ENCODE peak calls at places on chromosomes 2 and 18, in ten cellular contexts. U, N, H, D, I, E, P, R, Z and O are unnamed samples.

GRCh38 chr2:200380139-200380561 is 73.7 kb downstream of the SPATS2L start:
- DNase-seq in U (no peak), N (no peak), H (no peak), D (no peak), I (no peak), E (no peak), P (no peak), R (no peak), Z (no peak), O (no peak)

GRCh38 chr2:74261204-74261864 is 62.9 kb downstream of the MTHFD2 start:
- DNase-seq in U (no peak), N (peak), H (peak), D (peak), I (peak), E (peak), P (peak), R (no peak), Z (no peak), O (no peak)

GRCh38 chr2:182852090-182852489 is 14.3 kb downstream of the FRZB start:
- DNase-seq in U (no peak), N (no peak), H (no peak), D (no peak), I (peak), E (peak), P (no peak), R (no peak), Z (no peak), O (no peak)

GRCh38 chr2:64400103-64400728 is 53.7 kb upstream of the LGALSL start:
- DNase-seq in U (peak), N (no peak), H (no peak), D (no peak), I (peak), E (no peak), P (no peak), R (no peak), Z (no peak), O (no peak)

GRCh38 chr2:134491796-134492441 is 226.9 kb downstream of the TMEM163 start:
- DNase-seq in U (peak), N (no peak), H (no peak), D (no peak), I (peak), E (no peak), P (no peak), R (no peak), Z (peak), O (no peak)

GRCh38 chr18:2805970-2806943 is 40.5 kb upstream of the EMILIN2 start:
- DNase-seq in U (no peak), N (no peak), H (peak), D (no peak), I (no peak), E (no peak), P (no peak), R (no peak), Z (no peak), O (no peak)

GRCh38 chr2:135947483-135947882 is 37.9 kb downstream of the DARS1 start:
- DNase-seq in U (no peak), N (no peak), H (no peak), D (no peak), I (no peak), E (no peak), P (no peak), R (no peak), Z (no peak), O (no peak)

GRCh38 chr2:152582081-152582480 is 135.2 kb downstream of the PRPF40A start:
- DNase-seq in U (no peak), N (no peak), H (peak), D (no peak), I (no peak), E (no peak), P (no peak), R (no peak), Z (no peak), O (no peak)

DNA sequence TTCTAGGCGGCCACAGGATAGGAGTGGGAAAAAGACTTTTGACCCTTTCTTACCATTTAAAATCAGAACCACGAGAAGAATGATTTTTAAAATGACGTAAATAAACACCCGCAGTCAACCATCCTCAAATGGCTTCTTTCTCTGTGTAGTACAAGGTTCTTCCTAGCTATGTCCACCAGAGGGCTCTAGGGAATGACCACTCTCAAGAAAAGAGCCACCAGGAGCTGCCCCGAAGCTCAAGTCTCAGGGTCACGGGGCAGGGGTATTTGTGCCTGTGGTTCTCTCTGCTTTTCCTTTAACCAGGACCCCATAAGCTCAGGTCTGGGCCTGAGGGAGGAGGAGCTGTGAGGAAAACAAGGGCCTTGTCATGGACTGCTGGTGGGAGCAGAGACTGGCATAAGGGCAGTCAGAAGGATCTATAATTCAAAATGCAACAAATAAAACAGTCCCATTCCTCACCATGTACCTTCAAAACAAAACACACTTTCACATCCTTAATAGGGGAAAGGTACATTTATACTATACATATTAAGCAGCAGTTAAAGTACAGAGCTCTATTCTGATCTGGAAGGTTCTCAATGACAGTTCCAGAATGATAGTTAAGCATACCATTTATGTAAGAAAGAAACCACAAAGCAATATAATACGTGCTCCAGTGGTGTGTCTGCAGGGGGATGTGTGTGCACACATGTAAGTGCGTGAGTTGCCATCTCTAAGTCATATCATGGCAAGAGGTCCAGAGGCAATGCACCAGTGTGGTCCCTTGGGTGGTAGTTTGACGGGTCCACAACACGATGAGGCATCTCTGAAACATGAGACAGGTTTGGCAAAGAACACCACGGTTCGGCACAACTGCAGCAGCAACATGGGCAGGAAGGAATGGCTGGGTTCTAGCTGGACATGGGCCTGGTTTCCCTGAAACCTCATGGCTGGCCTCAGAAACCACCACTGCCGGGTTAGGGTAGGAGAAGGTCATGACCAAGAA is 18.6 kb downstream of the LYPD1 start:
- DNase-seq in U (peak), N (no peak), H (peak), D (peak), I (peak), E (peak), P (peak), R (no peak), Z (no peak), O (peak)
- TF ChIP-seq CTCF in U (peak), N (peak), H (peak), D (peak), I (no peak), E (peak), P (peak), R (no peak), Z (peak), O (peak)

GRCh38 chr2:108920686-108921085 is 68.3 kb downstream of the EDAR start:
- DNase-seq in U (no peak), N (no peak), H (no peak), D (peak), I (no peak), E (no peak), P (no peak), R (no peak), Z (no peak), O (no peak)
- TF ChIP-seq CTCF in U (no peak), N (no peak), H (no peak), D (no peak), I (no peak), E (no peak), P (no peak), R (no peak), Z (no peak), O (no peak)

DNA sequence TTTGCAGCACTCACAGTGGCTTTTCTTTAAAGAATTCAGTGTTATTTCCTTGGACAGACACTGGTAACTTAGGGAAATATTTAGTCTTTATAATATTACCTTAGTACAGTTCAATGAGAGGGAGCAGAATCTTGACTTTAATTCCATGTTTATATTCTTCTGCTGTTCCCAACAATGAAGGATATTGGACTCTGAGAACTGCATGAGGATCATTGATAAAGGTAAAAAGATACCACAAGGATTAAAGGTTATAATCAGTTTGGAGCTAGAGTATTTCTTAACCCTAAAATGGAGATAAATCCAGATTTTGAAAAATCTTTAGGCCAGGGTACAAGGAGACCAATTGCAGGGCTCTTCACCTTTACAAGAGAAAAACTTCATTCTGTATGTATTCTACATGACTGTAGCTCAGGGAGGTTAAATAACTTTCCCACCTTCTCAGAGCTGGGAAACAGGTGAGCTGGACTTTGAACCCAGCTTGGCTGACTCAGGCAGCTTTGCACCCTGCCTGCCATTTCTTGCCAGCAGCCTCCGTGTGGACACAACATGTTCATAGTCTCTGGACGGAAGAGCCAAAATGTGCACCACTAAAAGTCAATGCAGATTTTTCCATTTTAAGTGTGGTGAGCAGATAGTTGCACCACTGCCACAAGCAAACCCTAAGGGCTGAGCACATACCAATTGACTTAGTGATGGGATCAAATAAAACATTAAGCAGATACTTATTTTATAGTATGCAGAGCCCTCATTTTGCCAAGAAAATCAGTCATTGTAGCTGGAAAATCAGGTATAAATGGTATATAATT is 26.7 kb downstream of the UPP2 start:
- DNase-seq in U (no peak), N (no peak), H (no peak), D (no peak), I (no peak), E (no peak), P (no peak), R (no peak), Z (no peak), O (no peak)
- TF ChIP-seq CTCF in U (no peak), N (no peak), H (no peak), D (no peak), I (no peak), E (no peak), P (no peak), R (no peak), Z (no peak), O (no peak)

GRCh38 chr2:190277234-190278112 is 42.2 kb downstream of the HIBCH start:
- DNase-seq in U (peak), N (no peak), H (peak), D (no peak), I (peak), E (no peak), P (no peak), R (peak), Z (no peak), O (peak)
- TF ChIP-seq CTCF in U (peak), N (peak), H (peak), D (peak), I (peak), E (peak), P (peak), R (peak), Z (peak), O (no peak)